ENCODE peak calls at places on chromosomes 4 and X, in ten cellular contexts. One of them, this sample, is unnamed.
A peak's percentile ranks its signal among the peaks of the same experiment; 100 is the strongest.

GRCh38 chr4:70471897-70472296 is at the start of gene MUC7:
- DNase-seq in astrocyte: no peak
- DNase-seq in GM23248: no peak
- DNase-seq in neuronal stem cell: no peak
- DNase-seq in pancreas: no peak
- DNase-seq in left lung: no peak
- DNase-seq in heart right ventricle: no peak
- DNase-seq in iPS DF 6.9: no peak
- DNase-seq in A549: no peak
- DNase-seq in RWPE2: no peak
- DNase-seq in this sample: no peak

GRCh38 chrX:140123446-140123845 is 158.1 kb upstream of the CXorf66 start:
- DNase-seq in astrocyte: no peak
- DNase-seq in GM23248: peak; percentile 24
- DNase-seq in neuronal stem cell: no peak
- DNase-seq in pancreas: no peak
- DNase-seq in left lung: no peak
- DNase-seq in heart right ventricle: no peak
- DNase-seq in iPS DF 6.9: no peak
- DNase-seq in A549: no peak
- DNase-seq in RWPE2: no peak
- DNase-seq in this sample: no peak

GRCh38 chr4:155571184-155571944 is 95.3 kb upstream of the GUCY1A1 start:
- DNase-seq in astrocyte: no peak
- DNase-seq in GM23248: peak; percentile 14
- DNase-seq in neuronal stem cell: no peak
- DNase-seq in pancreas: no peak
- DNase-seq in left lung: no peak
- DNase-seq in heart right ventricle: no peak
- DNase-seq in iPS DF 6.9: no peak
- DNase-seq in A549: no peak
- DNase-seq in RWPE2: no peak
- DNase-seq in this sample: no peak

GRCh38 chrX:45803383-45803921 is 602.8 kb upstream of the DIPK2B start:
- DNase-seq in astrocyte: peak; percentile 93
- DNase-seq in GM23248: peak; percentile 90
- DNase-seq in neuronal stem cell: no peak
- DNase-seq in pancreas: no peak
- DNase-seq in left lung: no peak
- DNase-seq in heart right ventricle: no peak
- DNase-seq in iPS DF 6.9: no peak
- DNase-seq in A549: no peak
- DNase-seq in RWPE2: no peak
- DNase-seq in this sample: no peak

GRCh38 chr4:157045507-157046127 is 30.3 kb upstream of the GLRB start:
- DNase-seq in astrocyte: peak; percentile 63
- DNase-seq in GM23248: peak; percentile 77
- DNase-seq in neuronal stem cell: peak; percentile 17
- DNase-seq in pancreas: no peak
- DNase-seq in left lung: no peak
- DNase-seq in heart right ventricle: no peak
- DNase-seq in iPS DF 6.9: no peak
- DNase-seq in A549: peak; percentile 22
- DNase-seq in RWPE2: no peak
- DNase-seq in this sample: peak; percentile 9

GRCh38 chr4:172952052-172952451 is 216.6 kb upstream of the GALNT7 start:
- DNase-seq in astrocyte: no peak
- DNase-seq in GM23248: no peak
- DNase-seq in neuronal stem cell: no peak
- DNase-seq in pancreas: no peak
- DNase-seq in left lung: no peak
- DNase-seq in heart right ventricle: no peak
- DNase-seq in iPS DF 6.9: no peak
- DNase-seq in A549: no peak
- DNase-seq in RWPE2: no peak
- DNase-seq in this sample: no peak

GRCh38 chr4:92483341-92483740 is 179.6 kb downstream of the GRID2 start:
- DNase-seq in astrocyte: no peak
- DNase-seq in GM23248: no peak
- DNase-seq in neuronal stem cell: no peak
- DNase-seq in pancreas: no peak
- DNase-seq in left lung: no peak
- DNase-seq in heart right ventricle: no peak
- DNase-seq in iPS DF 6.9: no peak
- DNase-seq in A549: no peak
- DNase-seq in RWPE2: no peak
- DNase-seq in this sample: no peak

GRCh38 chrX:118220509-118220908 is 103.9 kb upstream of the KLHL13 start:
- DNase-seq in astrocyte: no peak
- DNase-seq in GM23248: no peak
- DNase-seq in neuronal stem cell: no peak
- DNase-seq in pancreas: no peak
- DNase-seq in left lung: no peak
- DNase-seq in heart right ventricle: no peak
- DNase-seq in iPS DF 6.9: no peak
- DNase-seq in A549: no peak
- DNase-seq in RWPE2: no peak
- DNase-seq in this sample: no peak

GRCh38 chr4:146981651-146982050 is 36.0 kb upstream of the TTC29 start:
- DNase-seq in astrocyte: peak; percentile 22
- DNase-seq in GM23248: peak; percentile 34
- DNase-seq in neuronal stem cell: peak; percentile 61
- DNase-seq in pancreas: no peak
- DNase-seq in left lung: no peak
- DNase-seq in heart right ventricle: no peak
- DNase-seq in iPS DF 6.9: no peak
- DNase-seq in A549: no peak
- DNase-seq in RWPE2: no peak
- DNase-seq in this sample: no peak

GRCh38 chr4:81453024-81453423 is 18.7 kb downstream of the RASGEF1B start:
- DNase-seq in astrocyte: no peak
- DNase-seq in GM23248: no peak
- DNase-seq in neuronal stem cell: no peak
- DNase-seq in pancreas: no peak
- DNase-seq in left lung: no peak
- DNase-seq in heart right ventricle: no peak
- DNase-seq in iPS DF 6.9: no peak
- DNase-seq in A549: no peak
- DNase-seq in RWPE2: no peak
- DNase-seq in this sample: no peak

GRCh38 chrX:42119076-42119475 is 195.7 kb upstream of the CASK start:
- DNase-seq in astrocyte: peak; percentile 68
- DNase-seq in GM23248: peak; percentile 38
- DNase-seq in neuronal stem cell: no peak
- DNase-seq in pancreas: no peak
- DNase-seq in left lung: no peak
- DNase-seq in heart right ventricle: no peak
- DNase-seq in iPS DF 6.9: no peak
- DNase-seq in A549: peak; percentile 25
- DNase-seq in RWPE2: peak; percentile 37
- DNase-seq in this sample: no peak

GRCh38 chrX:43508694-43509093 is 147.4 kb upstream of the MAOA start:
- DNase-seq in astrocyte: no peak
- DNase-seq in GM23248: no peak
- DNase-seq in neuronal stem cell: no peak
- DNase-seq in pancreas: no peak
- DNase-seq in left lung: no peak
- DNase-seq in heart right ventricle: no peak
- DNase-seq in iPS DF 6.9: no peak
- DNase-seq in A549: no peak
- DNase-seq in RWPE2: no peak
- DNase-seq in this sample: no peak

GRCh38 chrX:128781506-128781905 is 729.3 kb upstream of the ACTRT1 start:
- DNase-seq in astrocyte: no peak
- DNase-seq in GM23248: no peak
- DNase-seq in neuronal stem cell: peak; percentile 3
- DNase-seq in pancreas: peak; percentile 49
- DNase-seq in left lung: no peak
- DNase-seq in heart right ventricle: no peak
- DNase-seq in iPS DF 6.9: peak; percentile 13
- DNase-seq in A549: peak; percentile 4
- DNase-seq in RWPE2: no peak
- DNase-seq in this sample: peak; percentile 48

GRCh38 chr4:186144596-186145569 is 40.4 kb downstream of the FAM149A start:
- DNase-seq in astrocyte: peak; percentile 62
- DNase-seq in GM23248: peak; percentile 76
- DNase-seq in neuronal stem cell: peak; percentile 77
- DNase-seq in pancreas: peak; percentile 86
- DNase-seq in left lung: peak; percentile 50
- DNase-seq in heart right ventricle: peak; percentile 73
- DNase-seq in iPS DF 6.9: no peak
- DNase-seq in A549: peak; percentile 13
- DNase-seq in RWPE2: no peak
- DNase-seq in this sample: peak; percentile 55

GRCh38 chrX:124836786-124837185 is 482.9 kb upstream of the TEX13C start:
- DNase-seq in astrocyte: no peak
- DNase-seq in GM23248: no peak
- DNase-seq in neuronal stem cell: no peak
- DNase-seq in pancreas: no peak
- DNase-seq in left lung: no peak
- DNase-seq in heart right ventricle: no peak
- DNase-seq in iPS DF 6.9: no peak
- DNase-seq in A549: no peak
- DNase-seq in RWPE2: no peak
- DNase-seq in this sample: no peak

GRCh38 chr4:1725521-1725920 is 4.2 kb downstream of the TACC3 start:
- DNase-seq in astrocyte: no peak
- DNase-seq in GM23248: no peak
- DNase-seq in neuronal stem cell: no peak
- DNase-seq in pancreas: no peak
- DNase-seq in left lung: peak; percentile 29
- DNase-seq in heart right ventricle: no peak
- DNase-seq in iPS DF 6.9: no peak
- DNase-seq in A549: no peak
- DNase-seq in RWPE2: no peak
- DNase-seq in this sample: no peak

DNA sequence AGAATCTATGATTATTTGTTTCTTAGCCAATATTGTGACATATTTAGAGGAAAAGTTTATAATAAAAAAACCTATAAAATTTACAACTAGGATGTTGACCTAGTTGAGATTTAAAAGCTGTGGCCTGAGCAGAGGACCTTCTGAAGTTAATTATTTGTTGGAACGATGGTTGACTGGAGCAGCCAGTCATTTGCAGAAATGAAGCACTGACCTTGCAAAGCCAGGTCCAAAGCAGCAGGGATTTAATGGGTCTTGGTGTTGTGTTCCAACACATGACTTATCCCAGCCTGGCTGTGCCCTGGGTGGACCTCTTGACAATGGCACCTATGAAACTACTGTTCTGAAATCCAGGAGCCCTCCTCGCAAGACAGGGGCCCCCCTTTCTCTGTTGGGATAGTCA is 235.2 kb downstream of the FRAS1 start:
- DNase-seq in astrocyte: no peak
- DNase-seq in GM23248: no peak
- DNase-seq in neuronal stem cell: no peak
- DNase-seq in pancreas: no peak
- DNase-seq in left lung: no peak
- DNase-seq in heart right ventricle: no peak
- DNase-seq in iPS DF 6.9: no peak
- DNase-seq in A549: no peak
- DNase-seq in RWPE2: no peak
- DNase-seq in this sample: no peak
- H3K27ac ChIP-seq in astrocyte: no peak overlapping the region
- H3K27ac ChIP-seq in GM23248: no peak overlapping the region
- H3K27ac ChIP-seq in neuronal stem cell: no peak overlapping the region
- H3K27ac ChIP-seq in pancreas: no peak overlapping the region
- H3K27ac ChIP-seq in left lung: no peak overlapping the region
- H3K27ac ChIP-seq in heart right ventricle: no peak overlapping the region
- H3K27ac ChIP-seq in iPS DF 6.9: no peak overlapping the region
- H3K27ac ChIP-seq in A549: no peak overlapping the region
- H3K27ac ChIP-seq in RWPE2: no peak overlapping the region
- H3K27ac ChIP-seq in this sample: no peak overlapping the region

DNA sequence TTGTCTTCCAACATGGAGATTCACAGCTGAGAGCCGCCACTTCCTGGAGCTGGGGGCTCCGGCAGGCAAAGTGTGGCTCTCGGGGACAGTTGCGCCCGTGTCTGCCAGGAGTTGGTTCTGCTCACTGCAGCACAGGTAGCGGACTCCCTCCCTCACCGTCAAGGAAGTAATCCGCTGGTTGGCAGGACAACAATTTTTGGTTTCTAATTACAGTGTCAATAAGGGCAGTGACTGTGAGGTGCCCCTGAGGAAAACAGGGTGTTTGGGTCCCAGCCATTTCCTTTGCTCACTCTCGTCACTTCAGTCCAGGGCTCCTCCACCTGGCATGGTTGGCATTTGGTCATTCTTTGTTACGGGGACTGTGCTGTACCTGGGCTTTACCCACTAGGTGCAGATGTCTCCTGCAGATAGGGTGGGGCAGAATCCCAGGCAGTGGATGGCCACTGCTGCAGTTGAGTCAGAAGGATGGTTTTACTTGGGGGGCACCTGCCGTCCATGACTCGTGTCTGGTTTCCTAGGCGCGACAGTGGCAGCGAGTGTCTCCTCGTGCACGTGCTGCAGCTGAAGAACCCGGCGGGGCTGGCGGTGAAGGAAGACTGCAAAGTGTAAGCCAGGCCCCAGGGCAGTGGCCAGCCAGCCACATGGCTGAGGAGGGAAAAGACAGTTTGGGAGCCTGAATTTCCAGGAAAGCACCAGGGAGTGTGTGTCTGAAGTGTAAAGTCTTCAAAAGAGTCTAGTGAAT is 32.1 kb upstream of the CLCN4 start:
- DNase-seq in astrocyte: no peak
- DNase-seq in GM23248: no peak
- DNase-seq in neuronal stem cell: no peak
- DNase-seq in pancreas: no peak
- DNase-seq in left lung: no peak
- DNase-seq in heart right ventricle: no peak
- DNase-seq in iPS DF 6.9: no peak
- DNase-seq in A549: no peak
- DNase-seq in RWPE2: no peak
- DNase-seq in this sample: no peak
- H3K9me3 ChIP-seq in astrocyte: no peaks in the 10 kb centered on the region
- H3K9me3 ChIP-seq in GM23248: no peaks in the 10 kb centered on the region
- H3K9me3 ChIP-seq in neuronal stem cell: peaks cover 17% of the 10 kb centered on the region
- H3K9me3 ChIP-seq in pancreas: no peaks in the 10 kb centered on the region
- H3K9me3 ChIP-seq in left lung: no peaks in the 10 kb centered on the region
- H3K9me3 ChIP-seq in heart right ventricle: no peaks in the 10 kb centered on the region
- H3K9me3 ChIP-seq in iPS DF 6.9: no peaks in the 10 kb centered on the region
- H3K9me3 ChIP-seq in A549: peaks cover 34% of the 10 kb centered on the region
- H3K9me3 ChIP-seq in RWPE2: no peaks in the 10 kb centered on the region
- H3K9me3 ChIP-seq in this sample: no peaks in the 10 kb centered on the region

GRCh38 chr4:131061734-131062133 is 1965.8 kb downstream of the C4orf33 start:
- DNase-seq in astrocyte: no peak
- DNase-seq in GM23248: no peak
- DNase-seq in neuronal stem cell: no peak
- DNase-seq in pancreas: no peak
- DNase-seq in left lung: no peak
- DNase-seq in heart right ventricle: no peak
- DNase-seq in iPS DF 6.9: no peak
- DNase-seq in A549: no peak
- DNase-seq in RWPE2: no peak
- DNase-seq in this sample: no peak
- H3K4me3 ChIP-seq in astrocyte: no peak overlapping the region
- H3K4me3 ChIP-seq in GM23248: no peak overlapping the region
- H3K4me3 ChIP-seq in neuronal stem cell: no peak overlapping the region
- H3K4me3 ChIP-seq in pancreas: no peak overlapping the region
- H3K4me3 ChIP-seq in left lung: no peak overlapping the region
- H3K4me3 ChIP-seq in heart right ventricle: no peak overlapping the region
- H3K4me3 ChIP-seq in iPS DF 6.9: no peak overlapping the region
- H3K4me3 ChIP-seq in A549: no peak overlapping the region
- H3K4me3 ChIP-seq in RWPE2: no peak overlapping the region
- H3K4me3 ChIP-seq in this sample: no peak overlapping the region

GRCh38 chrX:79153348-79153747 is 8.9 kb downstream of the GPR174 start:
- DNase-seq in astrocyte: no peak
- DNase-seq in GM23248: no peak
- DNase-seq in neuronal stem cell: no peak
- DNase-seq in pancreas: no peak
- DNase-seq in left lung: no peak
- DNase-seq in heart right ventricle: no peak
- DNase-seq in iPS DF 6.9: no peak
- DNase-seq in A549: no peak
- DNase-seq in RWPE2: no peak
- DNase-seq in this sample: no peak
- H3K27ac ChIP-seq in astrocyte: no peak overlapping the region
- H3K27ac ChIP-seq in GM23248: no peak overlapping the region
- H3K27ac ChIP-seq in neuronal stem cell: no peak overlapping the region
- H3K27ac ChIP-seq in pancreas: no peak overlapping the region
- H3K27ac ChIP-seq in left lung: peak overlapping the region; percentile 23
- H3K27ac ChIP-seq in heart right ventricle: no peak overlapping the region
- H3K27ac ChIP-seq in iPS DF 6.9: no peak overlapping the region
- H3K27ac ChIP-seq in A549: no peak overlapping the region
- H3K27ac ChIP-seq in RWPE2: no peak overlapping the region
- H3K27ac ChIP-seq in this sample: no peak overlapping the region

This sample was measured in transverse colon.